ENCODE peak calls at places on chromosome 5, in ten cellular contexts. X is GM23248; O is stimulated activated CD4-positive, alpha-beta T cell treated with anti-CD3 and anti-CD28 coated beads, Interleukin-15, amount 100 ng/mL, for 24 hours; K is adrenal gland; Y is left ventricle myocardium superior; E is stimulated activated naive CD8-positive, alpha-beta T cell treated with anti-CD3 and anti-CD28 coated beads, Interleukin-15, amount 100 ng/mL, for 72 hours; P is neuronal stem cell; F is ovary; W is NCI-H1694; D is SK-N-SH. Z is an unnamed sample.

GRCh38 chr5:14413331-14413750 is 168.3 kb upstream of the OTULINL start:
- DNase-seq in X (no peak), O (peak; percentile 56), K (no peak), Y (no peak), E (peak; percentile 68), P (no peak), F (no peak), W (no peak), D (no peak), Z (no peak)

GRCh38 chr5:115778417-115778816 is 38.0 kb downstream of the CDO1 start:
- DNase-seq in X (no peak), O (no peak), K (no peak), Y (no peak), E (no peak), P (no peak), F (no peak), W (no peak), D (no peak), Z (no peak)

GRCh38 chr5:58044166-58044565 is 415.7 kb downstream of the PLK2 start:
- DNase-seq in X (no peak), O (no peak), K (no peak), Y (no peak), E (no peak), P (no peak), F (no peak), W (no peak), D (no peak), Z (no peak)

GRCh38 chr5:157400741-157401140 is 59.3 kb upstream of the NIPAL4 start:
- DNase-seq in X (no peak), O (no peak), K (no peak), Y (no peak), E (no peak), P (no peak), F (no peak), W (no peak), D (no peak), Z (no peak)

GRCh38 chr5:72658767-72659540 is 151.7 kb upstream of the ZNF366 start:
- DNase-seq in X (peak; percentile 59), O (no peak), K (no peak), Y (no peak), E (no peak), P (no peak), F (no peak), W (no peak), D (no peak), Z (no peak)

GRCh38 chr5:50440651-50441478 is at the start of gene EMB:
- DNase-seq in X (peak; percentile 2), O (peak; percentile 88), K (peak; percentile 72), Y (peak; percentile 78), E (peak; percentile 84), P (peak; percentile 57), F (no peak), W (no peak), D (peak; percentile 77), Z (peak; percentile 84)

GRCh38 chr5:61362796-61363364 is 30.8 kb downstream of the ZSWIM6 start:
- DNase-seq in X (peak; percentile 21), O (no peak), K (no peak), Y (no peak), E (peak; percentile 14), P (no peak), F (no peak), W (no peak), D (no peak), Z (no peak)

GRCh38 chr5:83388608-83389007 is 82.9 kb upstream of the VCAN start:
- DNase-seq in X (no peak), O (no peak), K (no peak), Y (no peak), E (no peak), P (no peak), F (no peak), W (no peak), D (no peak), Z (no peak)

GRCh38 chr5:156367602-156368001 is 40.6 kb downstream of the SGCD start:
- DNase-seq in X (peak; percentile 99), O (no peak), K (peak; percentile 71), Y (no peak), E (no peak), P (no peak), F (no peak), W (peak; percentile 5), D (no peak), Z (no peak)

GRCh38 chr5:59066367-59067163 is 483.7 kb downstream of the RAB3C start:
- DNase-seq in X (peak; percentile 97), O (no peak), K (no peak), Y (no peak), E (no peak), P (no peak), F (no peak), W (no peak), D (no peak), Z (no peak)

GRCh38 chr5:142065273-142065672 is 43.3 kb upstream of the NDFIP1 start:
- DNase-seq in X (peak; percentile 20), O (no peak), K (no peak), Y (no peak), E (no peak), P (peak; percentile 32), F (no peak), W (peak; percentile 32), D (peak; percentile 78), Z (peak; percentile 83)

GRCh38 chr5:173884402-173885053 is 3.6 kb upstream of the CPEB4 start:
- DNase-seq in X (no peak), O (peak; percentile 34), K (no peak), Y (no peak), E (peak; percentile 59), P (no peak), F (no peak), W (no peak), D (no peak), Z (no peak)